ENCODE peak calls at places on chromosomes 1 and 21, in eight cellular contexts. H is EH, V is pancreas, Q is cardiac septum, G is mesothelial cell of epicardium, B is A172, Z is non-pigmented ciliary epithelial cell, J is Right ventricle myocardium inferior. S is an unnamed sample.

GRCh38 chr1:51837243-51837642 is 41.3 kb downstream of the NRDC start:
- DNase-seq in H (no peak), V (no peak), Q (no peak), G (no peak), B (no peak), Z (no peak), J (no peak), S (no peak)

GRCh38 chr1:9434247-9434646 is 105.0 kb upstream of the SLC25A33 start:
- DNase-seq in H (no peak), V (no peak), Q (no peak), G (no peak), B (no peak), Z (no peak), J (no peak), S (no peak)

GRCh38 chr1:42748461-42749410 is 8.7 kb upstream of the CLDN19 start:
- DNase-seq in H (no peak), V (no peak), Q (peak), G (no peak), B (no peak), Z (no peak), J (no peak), S (no peak)

GRCh38 chr1:36351222-36351977 is 28.0 kb upstream of the EVA1B start:
- DNase-seq in H (peak), V (no peak), Q (no peak), G (no peak), B (peak), Z (peak), J (no peak), S (no peak)

GRCh38 chr1:199089393-199090122 is 450.7 kb downstream of the PTPRC start:
- DNase-seq in H (no peak), V (no peak), Q (no peak), G (no peak), B (no peak), Z (no peak), J (no peak), S (no peak)

GRCh38 chr1:83781667-83782066 is 217.3 kb downstream of the TTLL7 start:
- DNase-seq in H (no peak), V (no peak), Q (no peak), G (no peak), B (no peak), Z (no peak), J (no peak), S (no peak)

GRCh38 chr1:201906336-201906735 is 17.6 kb downstream of the SHISA4 start:
- DNase-seq in H (peak), V (no peak), Q (no peak), G (no peak), B (no peak), Z (no peak), J (no peak), S (no peak)

GRCh38 chr1:240122639-240123604 is 31.2 kb downstream of the FMN2 start:
- DNase-seq in H (no peak), V (no peak), Q (no peak), G (no peak), B (no peak), Z (no peak), J (no peak), S (no peak)

GRCh38 chr1:204355913-204356312 is 3.8 kb downstream of the PLEKHA6 start:
- DNase-seq in H (no peak), V (no peak), Q (no peak), G (no peak), B (no peak), Z (no peak), J (no peak), S (no peak)

GRCh38 chr21:35981514-35982070 is 78.7 kb downstream of the SETD4 start:
- DNase-seq in H (no peak), V (no peak), Q (no peak), G (no peak), B (no peak), Z (no peak), J (no peak), S (no peak)

GRCh38 chr1:158331431-158331830 is at the start of gene CD1B:
- DNase-seq in H (no peak), V (no peak), Q (no peak), G (no peak), B (no peak), Z (no peak), J (no peak), S (no peak)

GRCh38 chr21:38388219-38388618 is 110.1 kb downstream of the ERG start:
- DNase-seq in H (peak), V (no peak), Q (no peak), G (no peak), B (no peak), Z (no peak), J (no peak), S (no peak)

GRCh38 chr21:45414396-45415187 is 9.6 kb downstream of the COL18A1 start:
- DNase-seq in H (no peak), V (peak), Q (no peak), G (no peak), B (no peak), Z (no peak), J (peak), S (no peak)

GRCh38 chr21:45304161-45304830 is 16.6 kb upstream of the POFUT2 start:
- DNase-seq in H (no peak), V (no peak), Q (peak), G (no peak), B (no peak), Z (no peak), J (no peak), S (no peak)

GRCh38 chr1:184648856-184649201 is 105.8 kb downstream of the EDEM3 start:
- DNase-seq in H (peak), V (no peak), Q (no peak), G (no peak), B (no peak), Z (no peak), J (no peak), S (no peak)

S was measured in coronary artery.